ENCODE peak calls at places on chromosomes 13 and 19, in eight cellular contexts. G is GM06990; J is AG04449; X is CD4-positive, alpha-beta T cell; Y is activated T-helper 1 cell treated with Interleukin-2 at 50 U/mL for 16 hours; S is heart right ventricle; N is nucleus accumbens; M is mammary epithelial cell. P is an unnamed sample.

GRCh38 chr19:10092648-10093294 is 6.7 kb downstream of the SHFL start:
- DNase-seq in S (no peak), X (no peak), M (no peak), N (no peak), G (no peak), Y (no peak), J (no peak), P (no peak)

GRCh38 chr19:10432736-10433130 is 12.4 kb downstream of the PDE4A start:
- DNase-seq in S (no peak), X (no peak), Y (no peak), G (no peak), M (no peak), N (no peak), J (no peak), P (peak)

GRCh38 chr13:61913183-61913582 is 497.5 kb upstream of the PCDH20 start:
- DNase-seq in G (no peak), N (no peak), X (no peak), M (no peak), Y (no peak), J (no peak), S (no peak), P (no peak)

GRCh38 chr13:20475927-20476691 is 49.5 kb downstream of the CRYL1 start:
- DNase-seq in Y (peak), J (no peak), X (peak), N (no peak), S (no peak), G (peak), M (peak), P (no peak)

GRCh38 chr13:71964491-71965108 is 97.6 kb upstream of the DACH1 start:
- DNase-seq in N (no peak), Y (no peak), X (no peak), S (no peak), M (no peak), J (no peak), G (no peak), P (no peak)

GRCh38 chr19:34480491-34480890 is 1.1 kb upstream of the WTIP start:
- DNase-seq in S (no peak), M (no peak), N (no peak), G (no peak), Y (no peak), J (no peak), X (no peak), P (no peak)

GRCh38 chr19:53982056-53982455 is 9.4 kb upstream of the CACNG6 start:
- DNase-seq in J (no peak), N (no peak), G (no peak), S (no peak), X (no peak), M (no peak), Y (no peak), P (no peak)

GRCh38 chr19:31913103-31913710 is 432.2 kb upstream of the ZNF507 start:
- DNase-seq in J (no peak), G (no peak), Y (no peak), M (no peak), S (no peak), N (no peak), X (no peak), P (no peak)

GRCh38 chr19:45442927-45443461 is 19.3 kb upstream of the ERCC1 start:
- DNase-seq in N (peak), M (no peak), Y (no peak), X (peak), S (peak), J (no peak), G (no peak), P (peak)

P was measured in left ventricle myocardium inferior.